ENCODE peak calls at places on chromosome 18, in four cellular contexts. P is GM12878, J is prostate gland, U is body of pancreas. H is an unnamed sample. For H3K4me1, the result is how much of the 10 kb centered on the place peaks cover.

GRCh38 chr18:12406376-12407111 is 1.2 kb upstream of the PRELID3A start:
- DNase-seq in J (no peak), U (no peak), P (no peak), H (no peak)

GRCh38 chr18:63869851-63870250 is 17.7 kb upstream of the SERPINB2 start:
- DNase-seq in P (no peak), J (no peak), U (no peak), H (no peak)

GRCh38 chr18:13620206-13620672 is 106.1 kb downstream of the FAM210A start:
- DNase-seq in P (no peak), J (no peak), U (no peak), H (no peak)

GRCh38 chr18:36372902-36373301 is 75.4 kb downstream of the FHOD3 start:
- DNase-seq in U (no peak), P (no peak), J (no peak), H (no peak)

GRCh38 chr18:11728247-11728646 is 39.2 kb downstream of the GNAL start:
- DNase-seq in P (no peak), U (no peak), J (no peak), H (no peak)

GRCh38 chr18:44727291-44727690 is 46.6 kb downstream of the SETBP1 start:
- DNase-seq in P (no peak), U (no peak), J (no peak), H (no peak)

GRCh38 chr18:3919396-3920061 is 469.6 kb downstream of the TGIF1 start:
- DNase-seq in J (no peak), P (no peak), U (no peak), H (no peak)

GRCh38 chr18:65922103-65922502 is 171.3 kb downstream of the CDH7 start:
- DNase-seq in U (no peak), P (no peak), J (no peak), H (no peak)

GRCh38 chr18:31596081-31596872 is 4.6 kb downstream of the TTR start:
- DNase-seq in U (no peak), P (no peak), J (no peak), H (no peak)

GRCh38 chr18:62883937-62884735 is 168.8 kb downstream of the PHLPP1 start:
- DNase-seq in P (no peak), U (no peak), J (no peak), H (no peak)

GRCh38 chr18:72830109-72830508 is 37.7 kb downstream of the NETO1 start:
- DNase-seq in P (no peak), J (no peak), U (no peak), H (no peak)

GRCh38 chr18:13043066-13043465 is 51.9 kb downstream of the CEP192 start:
- DNase-seq in J (no peak), U (no peak), P (no peak), H (no peak)

GRCh38 chr18:2568605-2569004 is 2.7 kb downstream of the METTL4 start:
- DNase-seq in P (no peak), J (no peak), U (no peak), H (no peak)

GRCh38 chr18:34655131-34655530 is 55.0 kb upstream of the DTNA start:
- DNase-seq in J (no peak), U (no peak), P (no peak), H (no peak)

GRCh38 chr18:80169607-80170006 is 60.5 kb downstream of the ADNP2 start:
- DNase-seq in P (no peak), J (no peak), U (no peak), H (no peak)

GRCh38 chr18:75088622-75089211 is 120.2 kb downstream of the PTGR3 start:
- DNase-seq in J (no peak), P (no peak), U (no peak), H (no peak)

GRCh38 chr18:80184243-80184772 is 63.0 kb downstream of the PARD6G start:
- DNase-seq in J (no peak), U (no peak), P (no peak), H (no peak)

GRCh38 chr18:72555101-72555500 is 11.0 kb upstream of the CBLN2 start:
- DNase-seq in U (no peak), P (no peak), J (no peak), H (no peak)

GRCh38 chr18:27887287-27887686 is 289.6 kb downstream of the CDH2 start:
- DNase-seq in P (no peak), U (no peak), J (no peak), H (no peak)

GRCh38 chr18:68394705-68395104 is 320.2 kb downstream of the TMX3 start:
- DNase-seq in P (no peak), U (no peak), J (no peak), H (no peak)

GRCh38 chr18:59911600-59911999 is 11.8 kb downstream of the PMAIP1 start:
- DNase-seq in U (no peak), P (no peak), J (no peak), H (no peak)

GRCh38 chr18:9137168-9138066 is 836 bp downstream of the ANKRD12 start:
- DNase-seq in U (peak), J (peak), P (no peak), H (peak)

GRCh38 chr18:9140984-9141383 is 4.4 kb downstream of the ANKRD12 start:
- DNase-seq in J (no peak), U (no peak), P (no peak), H (no peak)

GRCh38 chr18:9140381-9140780 is 3.8 kb downstream of the ANKRD12 start:
- DNase-seq in P (no peak), U (no peak), J (no peak), H (no peak)

GRCh38 chr18:9136315-9137141 is at the start of gene ANKRD12:
- DNase-seq in J (peak), P (peak), U (peak), H (peak)

GRCh38 chr18:9139400-9140039 is 2.9 kb downstream of the ANKRD12 start:
- DNase-seq in J (no peak), U (no peak), P (no peak), H (no peak)
- H3K4me3 ChIP-seq in J (no peak), U (no peak), P (peak), H (no peak)

GRCh38 chr18:49566985-49567384 is 5.1 kb downstream of the LIPG start:
- DNase-seq in U (no peak), P (no peak), J (no peak), H (no peak)

GRCh38 chr18:49573835-49574234 is 12.0 kb downstream of the LIPG start:
- DNase-seq in U (no peak), P (no peak), J (no peak), H (no peak)

GRCh38 chr18:49570836-49571235 is 9.0 kb downstream of the LIPG start:
- DNase-seq in U (no peak), J (no peak), P (no peak), H (no peak)

GRCh38 chr18:49569701-49570100 is 7.8 kb downstream of the LIPG start:
- DNase-seq in P (no peak), J (no peak), U (no peak), H (no peak)

GRCh38 chr18:49572935-49573334 is 11.1 kb downstream of the LIPG start:
- DNase-seq in P (no peak), J (no peak), U (no peak), H (no peak)
- H3K4me1 ChIP-seq in P (under half), J (under half), U (under half), H (under half)

GRCh38 chr18:57806891-57807280 is 3.8 kb upstream of the ATP8B1 start:
- DNase-seq in U (no peak), P (no peak), J (no peak), H (no peak)
- H3K4me3 ChIP-seq in U (no peak), P (no peak), J (no peak), H (no peak)

DNA sequence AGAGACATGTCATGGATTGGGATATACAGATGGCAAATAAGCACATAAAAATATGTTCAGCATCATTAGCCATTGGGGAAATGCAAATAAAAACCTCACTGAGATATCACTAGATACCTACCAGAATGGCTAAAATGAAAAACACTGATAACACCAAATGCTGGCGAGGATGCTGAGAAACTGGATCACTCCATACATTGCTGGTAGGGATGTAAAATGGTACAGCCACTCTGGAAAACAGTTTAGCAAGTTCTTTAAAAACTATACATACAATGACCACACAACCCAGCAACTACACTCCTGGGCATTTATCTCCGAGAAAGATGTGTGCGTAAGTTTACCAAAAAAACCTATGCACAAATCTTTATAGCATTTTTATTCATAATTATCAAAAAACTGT is 13.9 kb downstream of the PIAS2 start:
- DNase-seq in P (no peak), J (no peak), U (no peak), H (no peak)
- H3K4me1 ChIP-seq in P (under half), J (under half), U (under half), H (under half)

GRCh38 chr18:58196164-58196563 is 152.1 kb downstream of the NEDD4L start:
- DNase-seq in J (no peak), U (no peak), P (no peak), H (no peak)
- H3K4me3 ChIP-seq in J (peak), U (no peak), P (no peak), H (no peak)

GRCh38 chr18:77066689-77067088 is 65.9 kb downstream of the MBP start:
- DNase-seq in U (no peak), J (no peak), P (no peak), H (no peak)
- H3K4me1 ChIP-seq in U (under half), J (under half), P (half or more), H (under half)

GRCh38 chr18:10558967-10559298 is 33.1 kb downstream of the NAPG start:
- DNase-seq in P (no peak), U (no peak), J (no peak), H (no peak)

GRCh38 chr18:10560457-10561045 is 34.7 kb downstream of the NAPG start:
- DNase-seq in U (peak), P (peak), J (peak), H (peak)

GRCh38 chr18:10558243-10558966 is 32.6 kb downstream of the NAPG start:
- DNase-seq in U (no peak), P (no peak), J (peak), H (no peak)

GRCh38 chr18:10557085-10557677 is 31.4 kb downstream of the NAPG start:
- DNase-seq in J (no peak), U (no peak), P (no peak), H (no peak)

GRCh38 chr18:10559566-10560456 is 34.0 kb downstream of the NAPG start:
- DNase-seq in U (no peak), J (no peak), P (peak), H (no peak)
- H3K4me3 ChIP-seq in U (no peak), J (peak), P (peak), H (no peak)

GRCh38 chr18:23226386-23226785 is 91.1 kb downstream of the CABLES1 start:
- DNase-seq in P (no peak), J (no peak), U (no peak), H (no peak)

GRCh38 chr18:23228102-23229051 is 93.1 kb downstream of the CABLES1 start:
- DNase-seq in U (no peak), P (peak), J (no peak), H (no peak)

GRCh38 chr18:23226930-23227728 is 91.8 kb downstream of the CABLES1 start:
- DNase-seq in P (no peak), U (no peak), J (no peak), H (no peak)

GRCh38 chr18:23229472-23229871 is 94.2 kb downstream of the CABLES1 start:
- DNase-seq in J (no peak), U (no peak), P (no peak), H (no peak)

DNA sequence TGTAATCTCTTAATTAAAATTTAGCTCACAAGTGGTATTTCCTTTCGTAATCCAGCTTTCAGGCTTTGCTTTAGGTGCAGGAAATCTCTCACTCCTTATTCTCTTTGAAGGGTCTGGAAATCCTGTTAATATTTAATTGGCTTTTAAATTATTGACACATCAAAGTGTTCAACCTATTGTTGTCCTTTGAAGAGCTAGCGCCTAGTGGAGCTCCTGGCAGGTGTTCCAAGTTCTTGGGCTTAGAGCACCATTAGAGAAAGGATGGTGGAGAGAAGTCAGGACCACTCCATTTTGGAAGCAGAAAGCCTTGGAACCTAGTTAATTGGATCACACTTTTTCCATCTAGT is 92.4 kb downstream of the CABLES1 start:
- DNase-seq in P (no peak), J (no peak), U (no peak), H (no peak)
- H3K4me1 ChIP-seq in P (half or more), J (under half), U (under half), H (under half)

GRCh38 chr18:55376387-55376786 is 211.6 kb downstream of the TCF4 start:
- DNase-seq in J (no peak), U (no peak), P (peak), H (no peak)
- H3K4me3 ChIP-seq in J (no peak), U (no peak), P (no peak), H (no peak)

H was measured in HAP-1.